ENCODE peak calls at places on chromosome 16, in seven cellular contexts. H is small intestine; N is endothelial cell; O is K562; U is NCI-H1694 treated with DMSO at 0.1 percent for 48 hours; T is effector memory CD4-positive, alpha-beta T cell; W is activated naive CD4-positive, alpha-beta T cell. V is an unnamed sample.
A peak's percentile ranks its signal among the peaks of the same experiment; 100 is the strongest.

GRCh38 chr16:30961384-30961783 is 3.8 kb downstream of the SETD1A start:
- DNase-seq in H (no peak), N (no peak), O (no peak), U (no peak), T (no peak), W (no peak), V (no peak)

GRCh38 chr16:76277099-76278030 is at the start of gene CNTNAP4:
- DNase-seq in H (no peak), N (no peak), O (no peak), U (peak; percentile 21), T (no peak), W (no peak), V (peak; percentile 6)

GRCh38 chr16:64590516-64590915 is 531.3 kb downstream of the CDH11 start:
- DNase-seq in H (no peak), N (no peak), O (no peak), U (no peak), T (no peak), W (no peak), V (no peak)

GRCh38 chr16:66961065-66961744 is at the start of gene CES3:
- DNase-seq in H (peak; percentile 91), N (peak; percentile 83), O (peak; percentile 87), U (peak; percentile 88), T (peak; percentile 8), W (peak; percentile 10), V (peak; percentile 89)

GRCh38 chr16:86642084-86642483 is 63.7 kb downstream of the FOXL1 start:
- DNase-seq in H (no peak), N (no peak), O (peak; percentile 26), U (no peak), T (no peak), W (no peak), V (no peak)

GRCh38 chr16:65377131-65377649 is 255.3 kb upstream of the CDH11 start:
- DNase-seq in H (no peak), N (no peak), O (no peak), U (no peak), T (no peak), W (no peak), V (no peak)

GRCh38 chr16:49542391-49542891 is 168.8 kb downstream of the C16orf78 start:
- DNase-seq in H (no peak), N (no peak), O (no peak), U (peak; percentile 5), T (no peak), W (no peak), V (no peak)

GRCh38 chr16:81174644-81175324 is 63.7 kb upstream of the BCO1 start:
- DNase-seq in H (no peak), N (no peak), O (no peak), U (no peak), T (no peak), W (no peak), V (no peak)

GRCh38 chr16:70476272-70477020 is 22.1 kb downstream of the FCSK start:
- DNase-seq in H (peak; percentile 45), N (no peak), O (no peak), U (peak; percentile 50), T (no peak), W (no peak), V (no peak)

GRCh38 chr16:84340305-84341040 is 27.9 kb upstream of the ATP2C2 start:
- DNase-seq in H (peak; percentile 79), N (no peak), O (no peak), U (peak; percentile 2), T (no peak), W (no peak), V (no peak)

GRCh38 chr16:28984619-28985135 is at the start of gene LAT:
- DNase-seq in H (peak; percentile 27), N (no peak), O (no peak), U (no peak), T (peak; percentile 66), W (peak; percentile 42), V (no peak)

GRCh38 chr16:60206511-60206910 is 1472.4 kb upstream of the GOT2 start:
- DNase-seq in H (no peak), N (no peak), O (no peak), U (no peak), T (no peak), W (no peak), V (no peak)

GRCh38 chr16:22181426-22181825 is 19.1 kb downstream of the SDR42E2 start:
- DNase-seq in H (no peak), N (no peak), O (no peak), U (no peak), T (no peak), W (no peak), V (no peak)

GRCh38 chr16:73483934-73484712 is 436.2 kb upstream of the ZFHX3 start:
- DNase-seq in H (no peak), N (no peak), O (no peak), U (peak; percentile 3), T (no peak), W (no peak), V (no peak)

GRCh38 chr16:7025616-7026190 is 306.9 kb upstream of the RBFOX1 start:
- DNase-seq in H (peak; percentile 62), N (peak; percentile 57), O (peak; percentile 77), U (peak; percentile 59), T (no peak), W (no peak), V (peak; percentile 74)

GRCh38 chr16:79848739-79849518 is 248.4 kb upstream of the MAF start:
- DNase-seq in H (peak; percentile 17), N (no peak), O (no peak), U (no peak), T (no peak), W (no peak), V (no peak)

GRCh38 chr16:56421313-56421712 is 4.0 kb downstream of the AMFR start:
- DNase-seq in H (no peak), N (no peak), O (no peak), U (no peak), T (no peak), W (no peak), V (no peak)

GRCh38 chr16:87836844-87837581 is 32.3 kb downstream of the SLC7A5 start:
- DNase-seq in H (no peak), N (no peak), O (no peak), U (no peak), T (no peak), W (no peak), V (no peak)

GRCh38 chr16:47732806-47733150 is 271.6 kb downstream of the PHKB start:
- DNase-seq in H (no peak), N (no peak), O (no peak), U (no peak), T (no peak), W (no peak), V (no peak)

GRCh38 chr16:75099738-75100615 is 16.6 kb downstream of the LDHD start:
- DNase-seq in H (peak; percentile 36), N (no peak), O (no peak), U (no peak), T (no peak), W (no peak), V (no peak)

GRCh38 chr16:65769055-65769465 is 597.4 kb upstream of the CDH5 start:
- DNase-seq in H (no peak), N (peak; percentile 34), O (peak; percentile 46), U (no peak), T (no peak), W (no peak), V (no peak)

GRCh38 chr16:4684030-4684715 is 9.2 kb upstream of the NUDT16L1 start:
- DNase-seq in H (no peak), N (no peak), O (no peak), U (no peak), T (no peak), W (no peak), V (no peak)

GRCh38 chr16:53989597-53989996 is 285.6 kb downstream of the FTO start:
- DNase-seq in H (no peak), N (no peak), O (no peak), U (no peak), T (no peak), W (no peak), V (no peak)

GRCh38 chr16:82169861-82170845 is at the start of gene MPHOSPH6:
- DNase-seq in H (peak; percentile 91), N (peak; percentile 96), O (peak; percentile 98), U (peak; percentile 46), T (peak; percentile 78), W (peak; percentile 83), V (peak; percentile 92)

GRCh38 chr16:85757341-85757822 is 6.5 kb upstream of the C16orf74 start:
- DNase-seq in H (no peak), N (no peak), O (no peak), U (no peak), T (no peak), W (no peak), V (no peak)

GRCh38 chr16:50501251-50501650 is 46.9 kb upstream of the NKD1 start:
- DNase-seq in H (no peak), N (no peak), O (no peak), U (no peak), T (no peak), W (no peak), V (no peak)

GRCh38 chr16:86734559-86735480 is 156.5 kb downstream of the FOXL1 start:
- DNase-seq in H (no peak), N (peak; percentile 41), O (no peak), U (no peak), T (no peak), W (no peak), V (no peak)

GRCh38 chr16:29920690-29921371 is 5.2 kb downstream of the KCTD13 start:
- DNase-seq in H (no peak), N (no peak), O (no peak), U (no peak), T (no peak), W (no peak), V (no peak)

GRCh38 chr16:75266738-75267630 is 15.6 kb upstream of the BCAR1 start:
- DNase-seq in H (no peak), N (no peak), O (no peak), U (peak; percentile 82), T (no peak), W (no peak), V (no peak)

GRCh38 chr16:12228607-12229499 is 252.3 kb downstream of the SNX29 start:
- DNase-seq in H (peak; percentile 98), N (peak; percentile 65), O (peak; percentile 56), U (peak; percentile 38), T (no peak), W (no peak), V (peak; percentile 73)

GRCh38 chr16:1673424-1674151 is 4.5 kb upstream of the JPT2 start:
- DNase-seq in H (no peak), N (peak; percentile 46), O (no peak), U (no peak), T (no peak), W (no peak), V (no peak)

GRCh38 chr16:910181-910580 is 60.6 kb downstream of the LMF1 start:
- DNase-seq in H (no peak), N (no peak), O (no peak), U (no peak), T (no peak), W (no peak), V (no peak)

GRCh38 chr16:77781091-77781490 is 7.3 kb upstream of the VAT1L start:
- DNase-seq in H (no peak), N (no peak), O (no peak), U (no peak), T (no peak), W (no peak), V (no peak)